ENCODE peak calls at places on chromosomes 6 and 20, in four cellular contexts. P is HFFc6, F is RWPE1, E is Calu3. A is an unnamed sample.

GRCh38 chr20:40568200-40568599 is 120.8 kb downstream of the MAFB start:
- DNase-seq in F (peak; percentile 34), P (no peak), E (no peak), A (no peak)

GRCh38 chr20:8523684-8524083 is 391.6 kb downstream of the PLCB1 start:
- DNase-seq in F (no peak), P (no peak), E (no peak), A (no peak)

GRCh38 chr6:104884867-104885517 is 25.3 kb upstream of the HACE1 start:
- DNase-seq in E (no peak), F (no peak), P (no peak), A (no peak)

GRCh38 chr20:3323398-3323797 is 84.1 kb downstream of the DNAAF9 start:
- DNase-seq in P (no peak), E (peak; percentile 1), F (peak; percentile 31), A (no peak)

GRCh38 chr20:47031821-47032220 is 137.2 kb downstream of the EYA2 start:
- DNase-seq in F (no peak), E (no peak), P (no peak), A (no peak)

GRCh38 chr6:23245559-23245958 is 676.2 kb downstream of the HDGFL1 start:
- DNase-seq in F (no peak), P (no peak), E (no peak), A (no peak)

GRCh38 chr6:136148051-136148450 is 102.1 kb downstream of the MTFR2 start:
- DNase-seq in P (no peak), F (no peak), E (no peak), A (no peak)

GRCh38 chr6:169897601-169898358 is 146.4 kb downstream of the ERMARD start:
- DNase-seq in P (no peak), F (no peak), E (no peak), A (peak; percentile 43)

GRCh38 chr20:16528078-16528477 is 45.2 kb downstream of the KIF16B start:
- DNase-seq in E (peak; percentile 25), P (no peak), F (peak; percentile 97), A (no peak)

GRCh38 chr20:53884859-53885654 is 185.3 kb downstream of the BCAS1 start:
- DNase-seq in E (no peak), F (no peak), P (no peak), A (no peak)

GRCh38 chr20:62780204-62780603 is 16.1 kb upstream of the MRGBP start:
- DNase-seq in P (no peak), F (no peak), E (no peak), A (no peak)

GRCh38 chr6:98477231-98477630 is 357.1 kb upstream of the POU3F2 start:
- DNase-seq in P (no peak), E (no peak), F (no peak), A (no peak)

DNA sequence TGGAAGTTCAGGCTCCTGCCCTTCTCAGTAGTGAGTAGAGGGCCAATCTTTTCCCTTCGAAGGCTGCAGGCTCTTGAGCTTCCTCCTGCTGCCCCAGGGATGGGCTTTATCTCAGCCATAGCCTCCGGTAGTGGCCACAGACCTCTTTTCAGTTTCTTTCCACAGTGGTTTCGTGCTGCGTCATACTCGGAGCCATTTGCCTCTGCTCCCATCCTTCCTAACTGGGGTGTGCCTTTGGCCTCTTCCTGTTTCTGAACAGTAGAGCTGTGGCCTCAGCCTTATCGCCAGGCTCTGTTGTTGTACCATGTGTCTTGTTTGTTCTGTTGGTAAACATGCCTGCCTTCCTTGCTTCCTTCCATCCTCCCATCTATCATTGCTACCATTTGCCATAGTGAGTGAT is 54.1 kb downstream of the TULP4 start:
- DNase-seq in P (no peak), F (no peak), E (no peak), A (no peak)
- TF ChIP-seq CTCF in P (no peak), F (no peak), E (no peak), A (no peak)

GRCh38 chr6:51846531-51846930 is 240.9 kb downstream of the PKHD1 start:
- DNase-seq in F (no peak), P (no peak), E (no peak), A (no peak)

GRCh38 chr6:51842066-51842465 is 245.3 kb downstream of the PKHD1 start:
- DNase-seq in E (no peak), P (no peak), F (no peak), A (no peak)

GRCh38 chr6:51842487-51843469 is 244.6 kb downstream of the PKHD1 start:
- DNase-seq in E (no peak), P (no peak), F (no peak), A (no peak)

GRCh38 chr6:51843470-51844390 is 243.7 kb downstream of the PKHD1 start:
- DNase-seq in P (no peak), E (no peak), F (no peak), A (no peak)

DNA sequence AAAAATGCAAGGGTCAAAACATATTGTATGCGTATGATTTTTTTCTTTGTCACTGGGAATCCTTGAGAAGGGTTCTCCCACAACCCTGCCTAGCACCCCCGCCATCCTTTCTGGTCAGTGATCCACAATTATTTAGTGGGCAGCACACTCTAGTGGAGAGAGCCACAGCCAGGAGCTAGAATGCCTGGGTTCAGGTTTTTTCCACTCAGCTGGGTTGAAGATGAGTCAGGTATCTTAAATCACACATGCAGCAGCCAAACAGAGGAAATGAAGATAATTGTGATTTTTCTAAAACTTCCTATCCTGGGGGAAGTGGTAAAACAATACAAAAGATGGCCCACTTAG is 243.1 kb downstream of the PKHD1 start:
- DNase-seq in F (no peak), P (no peak), E (no peak), A (no peak)
- TF ChIP-seq CTCF in F (no peak), P (no peak), E (no peak), A (peak; percentile 71)

GRCh38 chr6:41459738-41460137 is 86.4 kb upstream of the FOXP4 start:
- DNase-seq in P (no peak), F (no peak), E (no peak), A (no peak)
- TF ChIP-seq CTCF in P (no peak), F (no peak), E (no peak), A (no peak)

GRCh38 chr6:137660296-137660731 is 166.1 kb upstream of the OLIG3 start:
- DNase-seq in P (no peak), E (no peak), F (no peak), A (no peak)

GRCh38 chr6:137665342-137665741 is 171.1 kb upstream of the OLIG3 start:
- DNase-seq in F (no peak), E (no peak), P (no peak), A (no peak)

GRCh38 chr6:137664183-137664582 is 170.0 kb upstream of the OLIG3 start:
- DNase-seq in F (no peak), P (no peak), E (no peak), A (no peak)

GRCh38 chr6:137659871-137660270 is 165.7 kb upstream of the OLIG3 start:
- DNase-seq in F (no peak), P (no peak), E (no peak), A (no peak)

DNA sequence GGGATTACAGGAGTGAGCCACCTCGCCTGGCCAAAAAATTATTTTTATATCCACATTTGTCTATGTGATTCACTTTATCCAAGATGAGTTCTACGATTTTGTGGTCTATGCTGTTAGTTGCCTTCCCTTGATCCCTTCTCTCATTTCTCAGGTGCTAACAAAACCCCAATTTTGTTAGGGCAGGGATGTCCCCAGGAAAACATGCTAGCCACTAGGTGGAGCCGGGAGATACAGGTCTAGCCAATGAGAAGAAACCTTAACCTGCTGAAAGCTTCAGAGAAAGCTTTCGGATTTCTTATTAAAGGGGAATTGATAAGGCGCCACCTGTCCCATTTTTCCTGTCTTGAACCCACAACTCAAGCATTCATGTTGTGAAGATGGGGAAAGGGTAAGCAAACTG is 167.4 kb upstream of the OLIG3 start:
- DNase-seq in F (peak; percentile 48), E (peak; percentile 20), P (no peak), A (no peak)
- TF ChIP-seq CTCF in F (peak; percentile 29), E (no peak), P (peak; percentile 70), A (peak; percentile 40)

DNA sequence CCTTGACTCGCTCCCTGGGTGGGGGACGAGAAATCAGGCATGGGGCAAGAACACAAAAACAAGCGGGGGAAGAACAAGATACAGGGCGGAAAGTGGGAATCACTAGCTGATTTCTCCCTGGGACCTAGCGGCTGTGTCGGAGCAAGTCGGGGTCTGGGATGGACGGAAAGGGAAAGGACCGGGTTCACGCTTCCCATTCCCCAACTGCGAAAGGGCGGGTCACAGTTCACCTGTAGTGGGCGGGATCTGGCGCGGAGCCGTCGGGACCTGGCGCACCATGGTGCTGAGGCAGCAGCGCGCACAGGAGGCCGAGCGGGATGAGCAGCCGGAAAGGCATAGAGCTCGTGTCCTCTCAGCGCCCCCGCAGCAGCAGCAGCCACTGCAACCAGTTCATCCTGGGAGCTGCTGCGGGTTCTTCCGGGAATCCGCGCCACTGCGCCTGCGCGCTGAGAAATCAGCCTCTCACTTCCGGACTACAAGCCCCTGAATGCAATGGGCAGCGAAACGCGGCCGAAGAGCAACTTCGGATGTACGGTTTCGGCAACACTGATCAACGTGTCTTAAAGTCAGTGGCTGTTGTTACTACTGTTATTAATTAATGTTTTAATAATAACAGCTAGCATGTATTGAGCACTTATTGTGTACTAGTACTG is at the start of gene EDEM2:
- DNase-seq in P (peak; percentile 96), F (peak; percentile 99), E (peak; percentile 98), A (peak; percentile 99)
- TF ChIP-seq CTCF in P (no peak), F (peak; percentile 5), E (no peak), A (peak; percentile 1)

GRCh38 chr6:107418118-107418517 is 41.2 kb downstream of the PDSS2 start:
- DNase-seq in P (peak; percentile 24), E (peak; percentile 6), F (no peak), A (no peak)
- TF ChIP-seq CTCF in P (peak; percentile 73), E (peak; percentile 19), F (no peak), A (peak; percentile 57)

GRCh38 chr6:121222656-121223055 is 111.6 kb downstream of the TBC1D32 start:
- DNase-seq in E (no peak), P (peak; percentile 74), F (peak; percentile 45), A (no peak)
- TF ChIP-seq CTCF in E (no peak), P (peak; percentile 72), F (peak; percentile 28), A (peak; percentile 60)

GRCh38 chr6:131910219-131910589 is 41.0 kb downstream of the CCN2 start:
- DNase-seq in F (no peak), P (no peak), E (no peak), A (no peak)
- TF ChIP-seq CTCF in F (peak; percentile 47), P (peak; percentile 64), E (no peak), A (no peak)

GRCh38 chr6:125985967-125986294 is 409 bp upstream of the TRMT11 start:
- DNase-seq in F (no peak), E (no peak), P (no peak), A (no peak)

GRCh38 chr6:125988280-125988679 is 1.9 kb downstream of the TRMT11 start:
- DNase-seq in E (no peak), F (no peak), P (no peak), A (no peak)

GRCh38 chr6:125985522-125985921 is 818 bp upstream of the TRMT11 start:
- DNase-seq in F (no peak), E (no peak), P (no peak), A (no peak)

GRCh38 chr6:125986956-125987617 is 747 bp downstream of the TRMT11 start:
- DNase-seq in F (no peak), E (no peak), P (peak; percentile 5), A (no peak)

DNA sequence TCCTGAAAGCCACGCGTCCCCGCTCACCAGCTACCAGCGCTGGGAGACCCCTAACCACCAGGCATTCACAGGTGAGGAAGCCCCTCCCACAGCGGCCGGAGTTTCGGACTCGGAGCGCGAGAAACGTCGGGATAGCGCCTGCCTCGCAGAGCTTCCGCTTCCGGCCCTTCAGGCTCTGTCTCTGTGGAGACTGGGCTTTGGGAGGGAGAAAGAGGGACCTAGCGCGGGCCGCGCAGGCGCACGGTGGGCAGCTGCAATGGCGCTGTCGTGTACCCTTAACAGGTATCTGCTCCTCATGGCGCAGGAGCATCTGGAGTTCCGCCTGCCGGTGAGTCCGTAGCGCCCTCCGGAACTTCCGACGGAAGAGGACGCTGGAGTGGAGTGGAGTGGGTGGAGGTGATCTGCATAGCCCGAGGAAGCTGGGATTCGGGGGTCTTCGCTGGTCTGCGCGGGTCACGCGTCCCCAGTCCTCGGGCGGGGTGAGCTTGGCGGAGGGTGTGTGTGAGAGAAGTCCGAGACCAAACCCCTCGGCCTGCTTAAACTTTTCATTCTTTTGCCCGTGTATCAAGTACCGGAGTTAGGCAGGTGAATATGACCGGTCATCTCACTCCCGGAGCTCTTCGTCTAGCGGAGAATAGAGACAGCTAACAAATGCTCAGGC is at the start of gene TRMT11:
- DNase-seq in P (peak; percentile 83), E (peak; percentile 83), F (peak; percentile 84), A (peak; percentile 91)
- TF ChIP-seq CTCF in P (peak; percentile 2), E (no peak), F (no peak), A (peak; percentile 43)

A was measured in type B pancreatic cell.